ENCODE peak calls at places on chromosomes 6 and 20, in six cellular contexts. V, N, U, L, A and E are unnamed samples.

GRCh38 chr20:10219452-10219791 is 792 bp downstream of the SNAP25 start:
- DNase-seq in L (peak; percentile 92), U (peak; percentile 63), A (peak; percentile 26), V (no peak), N (peak; percentile 83), E (peak; percentile 3)

GRCh38 chr6:117477988-117478852 is 4.3 kb upstream of the DCBLD1 start:
- DNase-seq in U (peak; percentile 45), L (no peak), N (peak; percentile 11), A (no peak), V (no peak), E (no peak)

GRCh38 chr6:158642097-158642601 is 2.4 kb downstream of the DYNLT1 start:
- DNase-seq in N (no peak), A (peak; percentile 60), V (no peak), L (no peak), U (peak; percentile 78), E (peak; percentile 96)

GRCh38 chr20:1336699-1337387 is 7.9 kb upstream of the SDCBP2 start:
- DNase-seq in A (no peak), N (no peak), V (no peak), L (peak; percentile 42), U (peak; percentile 84), E (no peak)

GRCh38 chr6:30349411-30350177 is 4.6 kb downstream of the RPP21 start:
- DNase-seq in U (no peak), N (no peak), V (no peak), L (no peak), A (no peak), E (no peak)

GRCh38 chr6:142561511-142562265 is 259.9 kb downstream of the ADGRG6 start:
- DNase-seq in A (no peak), V (no peak), N (no peak), U (no peak), L (no peak), E (no peak)

GRCh38 chr20:14142171-14142570 is 146.9 kb downstream of the MACROD2 start:
- DNase-seq in V (no peak), L (no peak), A (peak; percentile 70), U (peak; percentile 71), N (peak; percentile 67), E (no peak)

GRCh38 chr6:151325075-151326050 is 66.0 kb downstream of the ZBTB2 start:
- DNase-seq in A (peak; percentile 71), V (no peak), N (peak; percentile 58), U (peak; percentile 76), L (no peak), E (peak; percentile 23)

GRCh38 chr6:35287671-35288396 is 9.8 kb upstream of the DEF6 start:
- DNase-seq in N (no peak), V (no peak), L (no peak), A (no peak), U (no peak), E (peak; percentile 6)

GRCh38 chr6:14711056-14711703 is 534.7 kb upstream of the JARID2 start:
- DNase-seq in U (peak; percentile 93), L (no peak), V (peak; percentile 72), N (peak; percentile 63), A (peak; percentile 97), E (peak; percentile 86)

GRCh38 chr20:35006009-35006408 is 50.3 kb downstream of the MYH7B start:
- DNase-seq in A (no peak), V (no peak), U (no peak), L (peak; percentile 67), N (peak; percentile 1), E (no peak)

GRCh38 chr6:138088307-138088744 is 18.9 kb downstream of the PERP start:
- DNase-seq in A (peak; percentile 73), N (no peak), V (peak; percentile 80), L (no peak), U (peak; percentile 55), E (peak; percentile 92)

DNA sequence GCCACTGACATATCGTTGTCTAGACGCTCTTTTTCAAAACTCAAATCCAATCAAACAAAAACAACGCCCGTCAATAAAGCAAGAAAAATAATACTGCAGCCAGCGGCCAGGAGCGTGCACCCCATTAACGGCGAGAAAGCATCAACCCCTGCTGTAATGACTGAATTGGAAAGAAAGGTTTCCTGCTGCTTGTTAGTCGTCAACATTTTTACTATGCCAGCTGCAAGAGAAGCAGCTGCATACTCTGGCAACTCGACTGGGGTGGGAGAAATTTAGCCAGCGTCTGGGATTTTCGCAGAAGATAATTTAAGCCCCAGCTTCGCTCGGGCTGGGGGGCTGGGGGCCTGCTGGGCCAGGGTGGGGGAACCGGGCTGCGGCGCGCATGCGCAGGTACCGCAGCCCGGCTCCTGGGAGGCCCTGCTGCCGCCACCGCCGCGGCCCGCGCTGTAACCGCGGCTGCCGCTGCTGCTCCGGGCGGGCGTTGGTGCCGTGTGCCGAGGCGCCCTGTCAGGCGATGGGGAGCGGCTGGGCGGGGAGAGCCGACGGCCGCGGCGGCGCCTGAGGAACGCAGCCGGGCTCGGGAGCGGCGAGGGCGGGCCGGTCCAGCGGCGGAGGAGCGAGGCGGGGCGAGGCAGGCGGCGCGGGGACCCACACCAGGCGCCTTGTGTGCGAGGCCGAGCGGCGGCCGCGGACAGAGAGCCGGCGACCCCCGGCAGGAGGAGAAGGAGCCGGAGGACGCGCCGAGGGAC is 732 bp upstream of the STXBP5 start:
- DNase-seq in U (peak; percentile 86), A (peak; percentile 50), N (peak; percentile 63), L (peak; percentile 85), V (peak; percentile 31), E (peak; percentile 73)
- TF ChIP-seq CTCF in U (no peak), A (no peak), N (no peak), L (no peak), V (no peak), E (no peak)

GRCh38 chr20:50713677-50714101 is 17.7 kb upstream of the PARD6B start:
- DNase-seq in U (peak; percentile 75), L (no peak), A (no peak), N (peak; percentile 35), V (no peak), E (peak; percentile 40)
- TF ChIP-seq CTCF in U (peak; percentile 77), L (peak; percentile 40), A (peak; percentile 75), N (no peak), V (peak; percentile 70), E (peak; percentile 71)

GRCh38 chr20:20358801-20359200 is 9.1 kb upstream of the INSM1 start:
- DNase-seq in N (no peak), V (no peak), L (no peak), U (no peak), A (no peak), E (no peak)

GRCh38 chr20:20359628-20360027 is 8.3 kb upstream of the INSM1 start:
- DNase-seq in U (no peak), V (no peak), L (no peak), A (no peak), N (no peak), E (no peak)

GRCh38 chr20:20363449-20364015 is 4.4 kb upstream of the INSM1 start:
- DNase-seq in L (no peak), V (no peak), N (peak; percentile 54), U (no peak), A (no peak), E (no peak)

GRCh38 chr20:20362774-20363435 is 5.0 kb upstream of the INSM1 start:
- DNase-seq in U (no peak), V (no peak), A (no peak), N (peak; percentile 65), L (no peak), E (no peak)

DNA sequence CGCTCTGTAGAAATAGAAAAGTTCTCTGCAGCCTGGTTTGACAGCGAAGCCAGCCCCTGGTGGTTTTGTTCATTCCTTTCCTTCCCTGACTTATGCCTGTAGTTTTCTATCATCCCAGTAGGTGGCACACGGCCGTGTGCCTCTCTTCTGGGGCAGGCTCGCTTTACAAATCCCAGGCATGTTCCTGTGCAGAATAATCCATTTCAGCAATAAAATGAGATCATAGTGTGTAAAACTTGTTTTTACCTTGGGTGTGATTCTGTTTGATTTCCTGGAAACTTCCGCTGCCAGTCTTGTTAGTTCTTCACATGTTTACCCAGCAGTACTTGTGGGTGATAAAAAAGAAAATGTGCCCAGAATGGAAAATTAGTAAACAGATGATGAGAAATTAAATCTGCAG is 7.4 kb upstream of the INSM1 start:
- DNase-seq in N (peak; percentile 45), A (peak; percentile 60), U (peak; percentile 69), V (peak; percentile 20), L (no peak), E (peak; percentile 56)
- TF ChIP-seq CTCF in N (peak; percentile 66), A (peak; percentile 91), U (peak; percentile 84), V (peak; percentile 91), L (peak; percentile 93), E (peak; percentile 89)

GRCh38 chr6:72642435-72642834 is 20.6 kb downstream of the KCNQ5 start:
- DNase-seq in A (no peak), V (no peak), U (no peak), L (no peak), N (no peak), E (no peak)

GRCh38 chr6:72639920-72640621 is 18.2 kb downstream of the KCNQ5 start:
- DNase-seq in V (no peak), A (no peak), L (no peak), N (no peak), U (no peak), E (no peak)

GRCh38 chr6:72646604-72647485 is 25.0 kb downstream of the KCNQ5 start:
- DNase-seq in L (no peak), U (no peak), V (no peak), N (no peak), A (no peak), E (no peak)

GRCh38 chr6:72640622-72640930 is 18.7 kb downstream of the KCNQ5 start:
- DNase-seq in A (no peak), V (no peak), U (no peak), N (no peak), L (no peak), E (no peak)

DNA sequence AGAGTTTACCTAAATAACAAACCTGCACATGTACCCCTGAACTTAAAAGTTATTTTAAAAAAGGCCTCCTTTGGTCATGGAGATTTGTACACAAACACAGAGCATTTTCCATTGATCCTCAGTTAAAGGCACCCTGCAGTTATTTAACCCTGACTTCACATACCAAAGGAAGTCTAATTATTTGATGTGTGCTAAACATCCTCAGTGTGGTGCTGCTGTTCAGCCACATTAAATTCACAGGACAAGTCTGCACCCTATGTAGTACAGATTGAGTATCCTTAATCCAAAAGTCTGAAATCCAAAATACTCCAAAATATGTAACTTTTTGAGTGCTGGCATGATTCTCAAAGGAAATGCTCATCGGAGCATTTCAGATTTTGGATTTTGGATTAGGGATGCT is 21.4 kb downstream of the KCNQ5 start:
- DNase-seq in V (no peak), U (peak; percentile 39), A (no peak), N (no peak), L (no peak), E (no peak)
- TF ChIP-seq CTCF in V (no peak), U (no peak), A (peak; percentile 9), N (no peak), L (no peak), E (peak; percentile 33)

DNA sequence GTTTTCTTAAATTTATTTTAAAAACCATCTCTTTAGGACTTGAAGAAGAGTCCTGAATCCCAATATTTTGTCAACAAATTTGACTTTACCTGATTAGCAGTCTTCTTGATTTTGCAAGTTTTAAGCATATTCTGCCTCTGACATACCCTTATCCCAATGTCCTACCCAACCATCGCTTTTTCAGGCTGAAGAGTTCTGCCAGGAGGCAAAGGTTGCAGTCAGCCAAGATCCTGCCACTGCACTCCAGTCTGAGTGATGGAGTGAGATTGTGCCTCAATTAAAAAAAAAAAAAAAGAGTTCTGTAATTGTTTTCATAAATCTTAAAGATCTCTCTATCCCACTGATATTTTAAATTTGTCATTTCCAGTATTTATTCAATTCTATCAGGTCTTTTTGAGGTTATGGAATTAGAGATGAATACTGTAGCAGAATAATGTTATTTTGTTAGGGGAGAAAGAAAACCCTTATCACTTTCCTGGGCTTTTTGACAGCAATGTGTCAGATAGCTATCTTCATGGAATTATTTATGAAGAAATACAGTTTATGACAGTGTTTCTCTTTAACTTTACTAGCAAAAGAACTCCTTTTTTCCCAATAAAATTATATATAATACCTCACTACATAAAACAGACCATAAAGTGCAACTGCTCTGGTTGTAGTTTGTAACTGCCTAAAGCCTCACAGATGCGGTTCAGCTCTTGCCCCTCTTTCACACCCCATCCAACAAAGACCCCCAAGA is 78.2 kb downstream of the IBTK start:
- DNase-seq in V (no peak), U (no peak), L (no peak), N (no peak), A (no peak), E (no peak)
- TF ChIP-seq CTCF in V (no peak), U (no peak), L (no peak), N (no peak), A (no peak), E (no peak)